ENCODE peak calls at places on chromosomes 7 and 10, in five cellular contexts. N is NK-92 treated with Interleukin-12 subunit alpha and Interleukin-12 subunit beta, amount 100 ng/mL, for 24 hours; S is stimulated activated CD8-positive, alpha-beta memory T cell treated with anti-CD3 and anti-CD28 coated beads, Interleukin-7, amount 100 ng/mL, for 1 hour; I is K562; V is ureter. A is an unnamed sample.

GRCh38 chr7:30032310-30033125 is 4.3 kb downstream of the PLEKHA8 start:
- DNase-seq in S (no peak), I (no peak), N (no peak), V (no peak), A (no peak)

GRCh38 chr7:140638311-140638791 is 2.3 kb downstream of the DENND2A start:
- DNase-seq in V (no peak), N (no peak), I (no peak), S (no peak), A (peak; percentile 77)

GRCh38 chr10:91163269-91163708 is 57.2 kb upstream of the PCGF5 start:
- DNase-seq in V (peak; percentile 66), I (peak; percentile 53), N (peak; percentile 58), S (peak; percentile 55), A (no peak)

GRCh38 chr7:24574365-24574764 is 1.1 kb downstream of the PALS2 start:
- DNase-seq in S (no peak), N (no peak), I (peak; percentile 30), V (no peak), A (no peak)

GRCh38 chr10:17237915-17238444 is 9.9 kb downstream of the VIM start:
- DNase-seq in I (peak; percentile 37), S (no peak), N (no peak), V (no peak), A (no peak)

GRCh38 chr10:125520968-125521367 is 162.0 kb downstream of the TEX36 start:
- DNase-seq in V (no peak), S (no peak), N (no peak), I (no peak), A (no peak)

GRCh38 chr7:12963435-12963834 is 276.0 kb downstream of the ARL4A start:
- DNase-seq in I (peak; percentile 68), N (no peak), S (no peak), V (no peak), A (no peak)

GRCh38 chr7:74173074-74173473 is 1.1 kb upstream of the EIF4H start:
- DNase-seq in V (no peak), S (no peak), I (peak; percentile 69), N (no peak), A (no peak)

GRCh38 chr7:2476298-2476697 is at the start of gene GRIFIN:
- DNase-seq in N (no peak), S (no peak), I (no peak), V (no peak), A (no peak)